ENCODE peak calls at places on chromosomes 12 and 14, in five cellular contexts. W is astrocyte, I is kidney, Y is tibial artery, B is ovary. Z is an unnamed sample. For H3K9me3, the result is how much of the 10 kb centered on the place peaks cover.

GRCh38 chr14:81519200-81519998 is 14.3 kb downstream of the SEL1L start:
- DNase-seq in W (no peak), I (no peak), Y (no peak), B (no peak), Z (no peak)

GRCh38 chr14:89197623-89198022 is 219.4 kb downstream of the FOXN3 start:
- DNase-seq in W (no peak), I (no peak), Y (no peak), B (no peak), Z (no peak)

GRCh38 chr12:19453961-19454360 is 14.7 kb downstream of the AEBP2 start:
- DNase-seq in W (no peak), I (no peak), Y (no peak), B (no peak), Z (no peak)

GRCh38 chr14:20601522-20601921 is 10.3 kb upstream of the RNASE12 start:
- DNase-seq in W (no peak), I (no peak), Y (no peak), B (no peak), Z (no peak)

GRCh38 chr14:44833376-44833775 is 128.4 kb downstream of the KLHL28 start:
- DNase-seq in W (no peak), I (no peak), Y (no peak), B (no peak), Z (no peak)

GRCh38 chr14:20873370-20874177 is 17.6 kb upstream of the RNASE3 start:
- DNase-seq in W (peak), I (peak), Y (peak), B (peak), Z (no peak)

GRCh38 chr12:100199347-100200136 is 1.1 kb upstream of the ACTR6 start:
- DNase-seq in W (peak), I (peak), Y (peak), B (peak), Z (peak)

GRCh38 chr14:99672506-99673327 is 11.4 kb upstream of the CYP46A1 start:
- DNase-seq in W (no peak), I (peak), Y (no peak), B (no peak), Z (no peak)

GRCh38 chr14:104361921-104362681 is 217.5 kb upstream of the C14orf180 start:
- DNase-seq in W (no peak), I (peak), Y (no peak), B (no peak), Z (no peak)

GRCh38 chr14:21044106-21044618 is 2.0 kb downstream of the RNASE7 start:
- DNase-seq in W (no peak), I (no peak), Y (no peak), B (no peak), Z (no peak)

GRCh38 chr12:111842556-111843396 is 748 bp downstream of the MAPKAPK5 start:
- DNase-seq in W (no peak), I (no peak), Y (no peak), B (no peak), Z (no peak)

GRCh38 chr14:22767323-22767589 is 768 bp downstream of the OXA1L start:
- DNase-seq in W (no peak), I (no peak), Y (no peak), B (no peak), Z (no peak)

GRCh38 chr12:107484219-107484618 is 201.4 kb upstream of the PWP1 start:
- DNase-seq in W (no peak), I (no peak), Y (no peak), B (no peak), Z (no peak)

GRCh38 chr12:121968880-121969279 is 50.5 kb downstream of the CFAP251 start:
- DNase-seq in W (no peak), I (no peak), Y (peak), B (no peak), Z (no peak)

GRCh38 chr14:28767851-28768548 is 1.4 kb downstream of the FOXG1 start:
- DNase-seq in W (no peak), I (peak), Y (no peak), B (no peak), Z (no peak)

GRCh38 chr12:54612216-54612750 is 22.4 kb downstream of the LACRT start:
- DNase-seq in W (no peak), I (no peak), Y (no peak), B (no peak), Z (no peak)

GRCh38 chr12:112116232-112117060 is 7.9 kb upstream of the NAA25 start:
- DNase-seq in W (peak), I (peak), Y (peak), B (peak), Z (peak)

GRCh38 chr12:27015730-27016076 is 1.5 kb upstream of the TM7SF3 start:
- DNase-seq in W (peak), I (no peak), Y (no peak), B (no peak), Z (no peak)

GRCh38 chr14:91114079-91115065 is 499 bp downstream of the DGLUCY start:
- DNase-seq in W (peak), I (no peak), Y (peak), B (peak), Z (peak)

GRCh38 chr12:32885831-32886230 is 10.7 kb downstream of the PKP2 start:
- DNase-seq in W (no peak), I (no peak), Y (no peak), B (no peak), Z (no peak)

GRCh38 chr14:91264151-91265150 is 19.9 kb upstream of the GPR68 start:
- DNase-seq in W (no peak), I (no peak), Y (no peak), B (no peak), Z (no peak)

GRCh38 chr12:132115500-132115899 is 28.6 kb downstream of the DDX51 start:
- DNase-seq in W (no peak), I (no peak), Y (no peak), B (no peak), Z (no peak)

GRCh38 chr12:25497021-25497420 is 56.1 kb downstream of the LMNTD1 start:
- DNase-seq in W (peak), I (no peak), Y (no peak), B (no peak), Z (no peak)

GRCh38 chr14:65019944-65020566 is 33.4 kb downstream of the FNTB start:
- DNase-seq in W (peak), I (no peak), Y (no peak), B (peak), Z (no peak)

GRCh38 chr14:60565211-60565610 is 56.3 kb downstream of the SIX6 start:
- DNase-seq in W (peak), I (no peak), Y (no peak), B (no peak), Z (no peak)

GRCh38 chr12:120979862-120980696 is 1.7 kb downstream of the HNF1A start:
- DNase-seq in W (no peak), I (no peak), Y (no peak), B (no peak), Z (no peak)

DNA sequence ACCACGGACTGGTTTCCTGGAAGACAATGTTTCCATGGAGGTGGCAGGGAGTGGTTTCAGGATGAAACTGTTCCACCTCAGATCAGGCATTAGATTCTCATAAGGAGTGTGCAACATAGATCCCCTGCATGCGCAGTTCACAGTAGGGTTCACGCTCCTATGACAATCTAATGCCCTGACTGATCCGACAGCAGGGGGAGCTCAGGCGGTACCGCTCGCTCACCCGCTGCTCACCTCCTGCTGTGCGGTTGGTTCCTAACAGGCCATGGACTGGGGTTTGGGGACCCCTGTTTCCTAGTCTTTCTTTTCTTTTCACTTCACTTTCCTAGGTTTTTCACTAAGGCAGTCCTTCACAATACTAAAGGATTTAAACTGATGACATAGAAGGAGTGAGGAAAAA is 39.6 kb downstream of the GUCY2C start:
- DNase-seq in W (no peak), I (no peak), Y (no peak), B (no peak), Z (no peak)
- TF ChIP-seq CTCF in W (no peak), I (no peak), Y (no peak), B (no peak), Z (no peak)

GRCh38 chr14:105903971-105904370 is 377.6 kb downstream of the TMEM121 start:
- DNase-seq in W (no peak), I (no peak), Y (no peak), B (no peak), Z (no peak)
- H3K9me3 ChIP-seq in W (under half), I (under half), Y (under half), B (under half), Z (under half)

GRCh38 chr12:15446798-15447197 is 124.5 kb downstream of the PTPRO start:
- DNase-seq in W (peak), I (no peak), Y (no peak), B (no peak), Z (no peak)
- TF ChIP-seq CTCF in W (no peak), I (no peak), Y (no peak), B (no peak), Z (no peak)

DNA sequence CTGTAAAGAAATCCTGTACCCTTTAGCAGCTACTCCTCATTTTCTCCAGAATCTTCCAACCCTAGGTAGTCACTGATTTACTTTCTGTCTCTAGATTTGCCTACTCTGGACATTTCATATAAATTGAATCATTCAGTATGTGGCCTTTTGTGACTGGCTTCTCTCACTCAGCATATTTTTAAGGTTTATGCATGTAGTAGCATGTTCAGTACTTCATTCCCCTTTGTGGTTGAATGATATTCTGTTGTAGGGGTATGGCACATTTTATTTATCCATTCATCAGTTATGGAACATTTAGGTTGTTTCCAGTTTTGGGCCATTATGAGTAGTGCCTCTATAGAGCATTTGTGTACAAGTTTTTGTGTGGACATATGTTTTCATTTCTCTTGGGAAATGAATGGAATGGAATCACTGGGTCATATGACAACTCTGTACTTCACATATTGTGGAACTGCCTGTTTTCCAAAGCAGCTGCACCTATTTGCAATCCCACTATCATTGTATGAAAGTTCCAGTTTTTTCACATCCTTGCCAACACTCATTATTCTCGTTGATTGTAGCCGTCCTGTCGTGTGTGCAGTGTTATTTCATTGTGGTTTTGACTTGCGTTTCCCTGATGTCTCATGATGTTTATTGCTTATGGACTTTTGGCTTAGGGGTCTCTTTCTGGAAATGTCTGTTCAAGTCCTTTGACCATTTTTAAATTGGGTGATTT is 57.2 kb downstream of the ATF7IP start:
- DNase-seq in W (peak), I (no peak), Y (no peak), B (no peak), Z (no peak)
- H3K9me3 ChIP-seq in W (under half), I (under half), Y (under half), B (under half), Z (under half)

GRCh38 chr12:5969156-5969973 is 24.3 kb upstream of the ANO2 start:
- DNase-seq in W (no peak), I (no peak), Y (no peak), B (no peak), Z (no peak)
- TF ChIP-seq CTCF in W (no peak), I (no peak), Y (no peak), B (no peak), Z (no peak)

DNA sequence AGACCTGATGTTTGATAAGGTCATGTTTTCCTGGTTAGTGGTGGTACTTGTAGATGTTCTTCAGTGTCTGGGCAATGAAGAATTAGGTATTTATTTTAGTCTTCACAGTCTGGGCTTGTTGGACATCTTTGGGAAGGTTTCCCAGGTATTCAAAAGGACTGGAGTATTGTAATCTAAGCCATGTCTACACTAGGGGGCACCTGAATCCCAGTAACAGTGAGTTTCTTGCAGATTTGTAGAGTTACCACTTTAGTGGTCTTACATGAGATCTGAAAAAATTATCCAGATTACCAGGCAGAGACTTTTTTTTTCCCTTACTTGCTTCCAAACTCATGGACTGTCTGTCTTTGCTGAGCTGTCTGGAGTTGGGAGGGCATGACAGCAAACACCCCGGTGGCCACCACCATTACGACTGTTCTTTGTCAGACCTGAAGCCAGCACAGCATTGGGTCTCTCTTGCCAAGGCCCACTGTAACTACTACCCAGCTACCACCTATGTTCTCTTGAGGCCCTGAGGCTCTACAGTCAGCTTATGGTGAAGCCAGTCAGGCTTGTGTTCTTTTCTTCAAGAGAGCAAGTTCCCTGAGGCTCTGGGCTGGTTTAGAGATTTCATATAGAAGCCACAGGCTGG is 820.7 kb upstream of the FBXO33 start:
- DNase-seq in W (no peak), I (no peak), Y (no peak), B (no peak), Z (no peak)
- H3K9me3 ChIP-seq in W (under half), I (under half), Y (under half), B (under half), Z (under half)

GRCh38 chr12:50764861-50765324 is 992 bp downstream of the ATF1 start:
- DNase-seq in W (peak), I (no peak), Y (no peak), B (peak), Z (peak)
- TF ChIP-seq CTCF in W (no peak), I (no peak), Y (no peak), B (no peak), Z (no peak)

GRCh38 chr12:34288963-34289345 is 266.7 kb downstream of the ALG10 start:
- DNase-seq in W (no peak), I (no peak), Y (no peak), B (no peak), Z (peak)

GRCh38 chr12:34287437-34287836 is 265.1 kb downstream of the ALG10 start:
- DNase-seq in W (no peak), I (no peak), Y (no peak), B (no peak), Z (no peak)

GRCh38 chr12:34287986-34288962 is 266.0 kb downstream of the ALG10 start:
- DNase-seq in W (no peak), I (peak), Y (no peak), B (peak), Z (no peak)

GRCh38 chr12:34286483-34286882 is 264.2 kb downstream of the ALG10 start:
- DNase-seq in W (no peak), I (no peak), Y (no peak), B (no peak), Z (no peak)

DNA sequence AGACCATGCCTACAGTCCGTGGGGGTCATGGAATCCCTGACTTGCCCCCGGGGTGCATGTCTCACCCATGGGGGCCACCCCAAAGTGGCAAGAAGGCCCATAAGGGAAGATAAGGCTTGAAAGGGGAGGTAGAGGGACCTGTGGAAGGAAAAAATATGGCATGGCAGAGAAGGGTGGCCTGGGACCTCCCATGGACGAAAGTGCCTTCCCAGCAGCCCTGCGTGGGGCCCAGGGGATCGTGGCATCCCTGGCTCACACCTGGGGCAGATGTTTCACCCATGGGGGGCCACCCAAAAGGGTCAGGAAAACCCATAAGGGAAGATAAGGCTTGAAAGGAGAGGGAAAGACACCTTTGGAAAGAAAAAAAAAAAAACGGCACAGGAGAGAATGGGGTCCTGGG is 264.6 kb downstream of the ALG10 start:
- DNase-seq in W (no peak), I (no peak), Y (no peak), B (no peak), Z (no peak)
- H3K9me3 ChIP-seq in W (under half), I (under half), Y (under half), B (under half), Z (under half)

DNA sequence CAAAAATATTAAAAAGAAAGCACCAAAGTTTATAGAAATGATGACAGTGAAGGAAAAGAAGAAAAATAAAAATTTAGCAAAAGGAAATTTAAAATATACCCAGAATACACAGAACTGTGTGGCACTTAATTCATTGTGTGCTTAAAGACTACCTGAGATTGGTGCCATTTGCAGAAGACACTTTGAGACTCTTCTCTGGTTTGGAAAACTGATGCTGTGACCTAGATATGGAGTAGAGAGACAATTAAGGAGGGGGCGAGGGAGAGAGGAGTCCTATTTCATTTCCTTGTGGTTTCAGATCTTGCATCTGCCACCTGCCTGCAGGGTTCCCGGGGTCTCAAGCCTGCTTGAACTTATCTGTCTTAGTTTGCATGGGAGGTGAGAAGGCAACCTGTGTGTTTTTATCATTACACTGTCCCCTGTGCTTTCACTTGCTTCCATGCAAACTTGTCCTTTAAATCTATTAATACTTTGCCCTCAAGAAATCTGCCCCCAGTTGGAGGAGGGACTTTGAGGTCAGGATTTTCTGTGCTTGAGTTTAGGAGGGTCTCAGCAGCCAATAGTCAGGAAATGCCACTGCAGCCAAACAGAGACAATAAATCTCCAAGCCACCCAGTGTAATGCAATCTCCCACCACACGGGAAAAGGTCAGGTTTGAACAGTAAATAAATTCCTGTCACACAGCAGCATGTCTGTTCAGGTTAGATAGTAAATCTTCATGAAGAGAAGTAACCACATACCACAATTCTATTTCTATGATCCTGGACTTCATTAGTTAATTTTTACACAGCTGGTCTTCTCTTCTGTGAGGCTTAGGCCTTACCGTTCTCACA is 119.4 kb downstream of the CAND1 start:
- DNase-seq in W (no peak), I (no peak), Y (no peak), B (no peak), Z (no peak)
- TF ChIP-seq CTCF in W (no peak), I (no peak), Y (no peak), B (no peak), Z (no peak)

DNA sequence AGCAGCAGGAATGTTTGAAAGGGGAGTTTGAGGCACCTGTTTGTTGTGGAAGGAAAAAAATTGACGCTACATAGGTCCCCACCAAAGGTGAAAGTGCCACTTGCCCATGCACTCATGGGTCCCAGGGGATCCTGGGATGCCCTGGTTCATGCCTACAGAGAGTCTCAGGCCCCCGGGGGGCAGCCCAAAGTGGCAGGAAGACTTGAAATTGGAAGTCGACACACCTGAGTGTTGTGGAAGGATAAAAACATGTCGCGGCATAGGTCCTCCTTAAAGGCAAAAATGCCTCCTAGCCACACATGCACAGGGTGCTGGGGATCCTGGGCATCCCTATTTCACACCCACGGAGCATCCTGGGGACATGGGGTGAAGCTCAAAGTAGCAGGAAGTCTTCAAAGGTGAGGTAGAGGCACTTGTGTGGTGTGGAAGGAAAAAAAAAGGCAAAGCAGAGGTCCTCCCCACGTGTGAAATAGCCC is 576.1 kb downstream of the ALG10 start:
- DNase-seq in W (no peak), I (peak), Y (no peak), B (no peak), Z (peak)
- H3K9me3 ChIP-seq in W (under half), I (under half), Y (half or more), B (under half), Z (under half)

Z was measured in ascending aorta.